ENCODE peak calls at places on chromosomes 3 and 15, in seven cellular contexts. M is cardiac fibroblast, Q is heart left ventricle, V is astrocyte of the spinal cord, B is WTC11, U is Peyer's patch, A is brain microvascular endothelial cell. S is an unnamed sample.

GRCh38 chr3:43870110-43870509 is 179.4 kb downstream of the ABHD5 start:
- DNase-seq in U (no peak), A (peak; percentile 53), V (peak; percentile 76), M (peak; percentile 82), B (no peak), Q (no peak), S (no peak)

GRCh38 chr3:157794771-157795170 is 291.6 kb upstream of the VEPH1 start:
- DNase-seq in B (no peak), Q (no peak), V (peak; percentile 48), M (peak; percentile 68), U (no peak), A (no peak), S (no peak)

GRCh38 chr3:62569609-62570008 is 196.3 kb upstream of the FEZF2 start:
- DNase-seq in M (no peak), A (no peak), U (no peak), B (no peak), V (no peak), Q (no peak), S (no peak)

GRCh38 chr3:62197613-62198012 is 175.7 kb downstream of the FEZF2 start:
- DNase-seq in A (no peak), M (no peak), V (no peak), U (no peak), Q (no peak), B (no peak), S (no peak)

GRCh38 chr3:154616298-154616697 is 186.3 kb upstream of the GPR149 start:
- DNase-seq in B (peak; percentile 49), V (no peak), U (no peak), M (no peak), A (no peak), Q (no peak), S (no peak)

GRCh38 chr15:48358229-48358641 is 27.0 kb downstream of the DUT start:
- DNase-seq in M (peak; percentile 72), V (peak; percentile 68), U (no peak), B (no peak), A (no peak), Q (no peak), S (no peak)

GRCh38 chr3:197736010-197736490 is 654 bp downstream of the RUBCN start:
- DNase-seq in A (no peak), U (peak; percentile 66), B (no peak), Q (peak; percentile 39), V (no peak), M (no peak), S (peak; percentile 45)

GRCh38 chr3:55180936-55181535 is 253.2 kb upstream of the LRTM1 start:
- DNase-seq in B (peak; percentile 26), A (peak; percentile 51), Q (no peak), M (peak; percentile 75), U (no peak), V (peak; percentile 61), S (no peak)

GRCh38 chr3:189132901-189133300 is 38.9 kb upstream of the TPRG1 start:
- DNase-seq in A (no peak), B (no peak), M (no peak), Q (no peak), U (no peak), V (no peak), S (no peak)

GRCh38 chr3:42314411-42314810 is 48.4 kb upstream of the CCK start:
- DNase-seq in Q (no peak), B (no peak), A (no peak), U (no peak), V (no peak), M (peak; percentile 7), S (no peak)

DNA sequence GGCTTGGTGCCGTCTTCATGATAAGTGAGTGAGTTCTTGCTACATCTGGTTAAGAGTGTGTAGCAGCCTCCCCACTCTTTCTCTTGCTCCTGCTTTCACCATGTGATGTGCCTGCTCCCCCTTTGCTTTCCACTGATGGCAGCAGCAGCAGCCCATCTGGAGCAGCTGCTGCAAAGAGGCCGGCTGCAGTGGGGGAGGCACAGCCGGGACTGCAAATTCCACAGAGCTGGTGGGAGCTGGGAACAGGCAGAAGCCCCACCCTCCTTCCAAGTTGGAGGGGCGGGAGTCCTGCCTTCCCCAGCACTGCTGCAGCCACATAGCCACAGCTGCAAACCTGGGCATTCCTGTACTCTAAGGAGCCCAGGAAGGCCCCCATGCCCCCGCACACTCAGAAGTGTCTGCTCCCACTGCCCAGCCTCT is 62.8 kb upstream of the IMPG2 start:
- DNase-seq in Q (no peak), A (peak; percentile 3), M (no peak), U (no peak), V (no peak), B (peak; percentile 55), S (no peak)
- TF ChIP-seq CTCF in Q (no peak), A (no peak), M (no peak), U (no peak), V (no peak), B (no peak), S (no peak)

GRCh38 chr15:55407949-55408766 is at the start of the genes CCPG1 and PIERCE2:
- DNase-seq in U (peak; percentile 86), V (peak; percentile 98), M (peak; percentile 96), A (peak; percentile 96), B (peak; percentile 93), Q (peak; percentile 95), S (peak; percentile 85)
- TF ChIP-seq CTCF in U (peak; percentile 87), V (peak; percentile 61), M (peak; percentile 58), A (peak; percentile 70), B (peak; percentile 58), Q (peak; percentile 78), S (peak; percentile 46)

GRCh38 chr15:30044377-30044776 is 38.4 kb upstream of the GOLGA8J start:
- DNase-seq in B (no peak), Q (no peak), U (no peak), M (no peak), V (no peak), A (no peak), S (no peak)

GRCh38 chr15:30043211-30043655 is 39.5 kb upstream of the GOLGA8J start:
- DNase-seq in A (no peak), V (peak; percentile 53), M (peak; percentile 51), Q (no peak), U (no peak), B (no peak), S (no peak)

GRCh38 chr15:30042556-30042955 is 40.2 kb upstream of the GOLGA8J start:
- DNase-seq in A (peak; percentile 43), M (no peak), U (no peak), Q (no peak), B (no peak), V (peak; percentile 55), S (no peak)

GRCh38 chr15:30041868-30042267 is 40.9 kb upstream of the GOLGA8J start:
- DNase-seq in U (no peak), B (no peak), A (no peak), Q (no peak), M (no peak), V (no peak), S (no peak)

DNA sequence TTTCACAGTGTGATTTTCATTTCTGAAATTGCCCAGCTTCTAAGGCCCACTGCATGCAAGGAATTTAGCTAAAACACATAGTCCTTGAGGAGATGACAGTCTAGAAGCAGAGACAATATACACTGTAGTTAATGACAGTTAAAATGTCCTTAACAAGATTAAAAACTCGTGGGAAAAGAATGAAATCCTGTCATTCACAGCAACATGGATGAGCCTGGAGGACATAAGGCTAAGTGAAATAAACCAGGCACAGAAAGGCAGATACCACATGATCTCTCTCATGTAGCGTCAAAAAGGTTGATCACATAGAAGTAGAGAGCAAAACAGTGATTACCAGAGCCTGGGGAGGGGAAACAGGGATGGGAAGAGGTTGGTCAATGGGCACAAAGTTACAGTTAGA is 36.3 kb upstream of the GOLGA8J start:
- DNase-seq in M (no peak), A (no peak), Q (no peak), B (no peak), U (no peak), V (no peak), S (no peak)
- TF ChIP-seq CTCF in M (no peak), A (no peak), Q (no peak), B (no peak), U (no peak), V (no peak), S (no peak)

DNA sequence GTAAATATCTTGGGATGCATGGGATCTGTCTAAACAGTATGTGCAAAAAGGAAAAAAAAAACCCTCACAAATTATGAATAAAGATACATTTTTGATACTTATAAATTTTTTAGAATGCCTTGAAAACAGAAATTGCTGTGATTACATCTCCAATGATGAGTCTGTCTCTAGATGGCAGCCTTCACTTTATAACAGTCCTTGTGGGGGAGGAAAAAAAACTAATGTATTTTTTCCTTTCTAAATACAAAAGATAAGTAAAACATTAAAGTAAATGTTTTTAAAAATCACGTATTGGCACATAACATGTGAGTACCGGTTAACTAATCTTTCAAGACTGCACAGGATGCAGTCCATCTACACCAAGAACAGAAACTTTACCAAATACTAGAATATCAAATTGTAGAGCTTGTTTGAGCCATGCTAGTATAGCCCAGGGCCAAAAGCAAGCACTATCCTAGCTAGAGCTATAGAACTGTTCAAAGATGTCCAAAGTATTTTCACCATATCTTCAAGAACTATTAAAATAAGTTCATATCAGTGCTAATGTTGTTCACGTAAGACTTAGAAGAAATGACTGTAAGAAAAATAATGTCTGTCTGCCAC is 206.4 kb downstream of the STAG1 start:
- DNase-seq in B (no peak), M (peak; percentile 56), Q (no peak), A (no peak), U (no peak), V (peak; percentile 48), S (no peak)
- TF ChIP-seq CTCF in B (no peak), M (no peak), Q (no peak), A (peak; percentile 14), U (no peak), V (peak; percentile 34), S (no peak)

GRCh38 chr15:40429068-40429707 is 11.6 kb upstream of the BAHD1 start:
- DNase-seq in B (no peak), V (no peak), M (no peak), Q (no peak), U (no peak), A (no peak), S (no peak)
- TF ChIP-seq CTCF in B (no peak), V (no peak), M (no peak), Q (no peak), U (no peak), A (no peak), S (no peak)

GRCh38 chr15:43081283-43081682 is 24.6 kb downstream of the UBR1 start:
- DNase-seq in V (no peak), A (no peak), U (no peak), B (no peak), Q (no peak), M (no peak), S (no peak)
- TF ChIP-seq CTCF in V (no peak), A (no peak), U (no peak), B (no peak), Q (no peak), M (no peak), S (no peak)

GRCh38 chr15:50698101-50698500 is 11.5 kb upstream of the TRPM7 start:
- DNase-seq in M (peak; percentile 24), B (no peak), A (no peak), Q (no peak), V (no peak), U (no peak), S (no peak)

GRCh38 chr15:50697109-50697797 is 10.7 kb upstream of the TRPM7 start:
- DNase-seq in U (no peak), Q (no peak), M (peak; percentile 16), B (no peak), V (no peak), A (no peak), S (no peak)

GRCh38 chr15:50707878-50708427 is 21.4 kb upstream of the TRPM7 start:
- DNase-seq in M (no peak), U (no peak), V (no peak), Q (no peak), B (no peak), A (no peak), S (no peak)

GRCh38 chr15:50702762-50703334 is 16.3 kb upstream of the TRPM7 start:
- DNase-seq in V (no peak), B (no peak), U (no peak), A (no peak), M (peak; percentile 16), Q (no peak), S (no peak)
- TF ChIP-seq CTCF in V (no peak), B (no peak), U (no peak), A (no peak), M (no peak), Q (no peak), S (no peak)

S was measured in activated B cell treated with CpG ODN at 0.5 μM for 24 hours.